ENCODE peak calls at places on chromosomes 1 and 21, in six cellular contexts. U is endodermal cell, T is heart right ventricle, W is PC-3, Y is fibroblast of lung, C is HCT116. R is an unnamed sample. For H3K4me1 and H3K36me3, the result is how much of the 10 kb centered on the place peaks cover.

GRCh38 chr1:62841587-62842169 is 57.7 kb downstream of the ATG4C start:
- DNase-seq in T (peak), Y (peak), C (peak), W (peak), U (no peak), R (peak)

GRCh38 chr1:161096015-161096414 is 2.1 kb upstream of the KLHDC9 start:
- DNase-seq in T (no peak), W (no peak), Y (no peak), C (no peak), U (peak), R (no peak)

GRCh38 chr1:45870500-45870899 is 67.1 kb downstream of the MAST2 start:
- DNase-seq in U (no peak), T (no peak), W (peak), C (no peak), Y (no peak), R (no peak)

GRCh38 chr1:81912383-81912782 is 111.6 kb downstream of the ADGRL2 start:
- DNase-seq in C (no peak), U (no peak), Y (no peak), T (no peak), W (peak), R (no peak)

GRCh38 chr21:42160950-42161225 is 58.1 kb upstream of the ABCG1 start:
- DNase-seq in Y (no peak), U (no peak), W (no peak), T (no peak), C (no peak), R (no peak)

GRCh38 chr1:21639594-21640041 is 29.5 kb downstream of the RAP1GAP start:
- DNase-seq in T (no peak), W (no peak), C (no peak), Y (no peak), U (peak), R (no peak)

GRCh38 chr1:154931940-154932487 is 4.5 kb downstream of the PMVK start:
- DNase-seq in C (peak), T (no peak), Y (no peak), U (no peak), W (peak), R (no peak)

GRCh38 chr1:161258439-161259386 is at the start of gene PCP4L1:
- DNase-seq in T (peak), W (peak), Y (peak), U (peak), C (no peak), R (peak)

GRCh38 chr1:33327587-33328325 is 6.9 kb upstream of the A3GALT2 start:
- DNase-seq in U (no peak), C (no peak), T (peak), Y (peak), W (peak), R (no peak)

GRCh38 chr1:169844941-169845608 is 48.6 kb downstream of the SCYL3 start:
- DNase-seq in Y (no peak), W (no peak), C (no peak), T (no peak), U (no peak), R (no peak)

GRCh38 chr1:150121236-150121862 is 28.4 kb upstream of the PLEKHO1 start:
- DNase-seq in Y (peak), U (no peak), W (peak), C (no peak), T (no peak), R (no peak)

GRCh38 chr1:19495816-19496528 is 10.6 kb upstream of the CAPZB start:
- DNase-seq in U (no peak), C (no peak), Y (peak), T (no peak), W (no peak), R (no peak)

GRCh38 chr1:160354388-160354985 is 11.3 kb downstream of the NCSTN start:
- DNase-seq in T (no peak), C (no peak), W (peak), U (peak), Y (peak), R (peak)

GRCh38 chr1:33842348-33842747 is 21.5 kb upstream of the HMGB4 start:
- DNase-seq in Y (peak), U (no peak), W (no peak), T (no peak), C (no peak), R (no peak)

GRCh38 chr1:4772294-4773010 is 118.0 kb downstream of the AJAP1 start:
- DNase-seq in T (no peak), U (no peak), Y (no peak), C (no peak), W (no peak), R (no peak)

GRCh38 chr1:184953600-184954219 is 20.6 kb downstream of the NIBAN1 start:
- DNase-seq in W (peak), U (no peak), C (no peak), Y (no peak), T (no peak), R (no peak)

GRCh38 chr1:235074335-235075120 is 54.1 kb downstream of the TOMM20 start:
- DNase-seq in U (no peak), W (peak), T (peak), C (no peak), Y (peak), R (no peak)

GRCh38 chr1:150560011-150560438 is 10.8 kb downstream of the ADAMTSL4 start:
- DNase-seq in W (peak), C (peak), Y (peak), T (peak), U (peak), R (peak)

GRCh38 chr1:156510709-156511108 is 10.1 kb upstream of the MEF2D start:
- DNase-seq in C (no peak), Y (peak), T (peak), U (no peak), W (no peak), R (no peak)

GRCh38 chr1:61399192-61399591 is 316.8 kb downstream of the NFIA start:
- DNase-seq in W (no peak), C (no peak), Y (no peak), T (no peak), U (no peak), R (peak)

GRCh38 chr1:116981521-116982037 is 20.0 kb upstream of the CD101 start:
- DNase-seq in T (no peak), Y (no peak), U (no peak), C (no peak), W (no peak), R (no peak)

GRCh38 chr1:105337427-105337826 is 1587.7 kb downstream of the AMY1C start:
- DNase-seq in C (no peak), Y (no peak), U (no peak), W (no peak), T (no peak), R (no peak)

GRCh38 chr1:30823627-30823968 is 66.0 kb upstream of the LAPTM5 start:
- DNase-seq in T (no peak), C (no peak), W (peak), Y (no peak), U (no peak), R (no peak)
- H3K4me3 ChIP-seq in T (peak), C (peak), W (peak), Y (no peak), U (peak), R (no peak)

GRCh38 chr21:33974513-33975468 is 59.2 kb upstream of the ATP5PO start:
- DNase-seq in T (no peak), W (peak), C (no peak), Y (no peak), U (no peak), R (no peak)

GRCh38 chr21:33969600-33969999 is 54.0 kb upstream of the ATP5PO start:
- DNase-seq in C (no peak), U (no peak), W (no peak), T (no peak), Y (no peak), R (no peak)

GRCh38 chr21:33971492-33972013 is 55.9 kb upstream of the ATP5PO start:
- DNase-seq in Y (no peak), T (no peak), U (peak), W (peak), C (no peak), R (peak)

GRCh38 chr21:33973268-33973667 is 57.7 kb upstream of the ATP5PO start:
- DNase-seq in T (no peak), C (no peak), W (no peak), U (no peak), Y (no peak), R (no peak)

GRCh38 chr21:33972539-33972938 is 56.9 kb upstream of the ATP5PO start:
- DNase-seq in T (no peak), U (no peak), W (no peak), C (no peak), Y (no peak), R (no peak)
- H3K4me1 ChIP-seq in T (under half), U (under half), W (half or more), C (under half), Y (under half), R (under half)

GRCh38 chr1:26761217-26761616 is 26.5 kb upstream of the PIGV start:
- DNase-seq in U (no peak), C (no peak), T (no peak), Y (no peak), W (peak), R (no peak)
- H3K36me3 ChIP-seq in U (half or more), C (under half), T (half or more), Y (under half), W (half or more), R (half or more)

GRCh38 chr1:228935855-228936727 is 200.8 kb downstream of the RHOU start:
- DNase-seq in Y (no peak), U (no peak), T (peak), C (no peak), W (no peak), R (no peak)
- H3K4me3 ChIP-seq in Y (no peak), U (no peak), T (no peak), C (no peak), W (no peak), R (no peak)

R was measured in HAP-1.